ENCODE peak calls at places on chromosomes 7 and 10, in four cellular contexts. D is NCI-H1417, U is putamen, R is NCI-H2029. H is an unnamed sample.

GRCh38 chr7:150973571-150974451 is 4.3 kb downstream of the KCNH2 start:
- DNase-seq in U (no peak), R (peak), D (peak), H (no peak)

GRCh38 chr10:86046845-86047460 is 319.6 kb downstream of the GRID1 start:
- DNase-seq in U (no peak), D (no peak), R (no peak), H (no peak)

GRCh38 chr7:44431091-44431608 is 59.3 kb downstream of the NUDCD3 start:
- DNase-seq in D (peak), R (peak), U (peak), H (no peak)

GRCh38 chr7:39749717-39750116 is 126.3 kb downstream of the RALA start:
- DNase-seq in U (no peak), R (no peak), D (no peak), H (no peak)

GRCh38 chr7:98199131-98199530 is 12.1 kb upstream of the BHLHA15 start:
- DNase-seq in U (no peak), D (no peak), R (no peak), H (no peak)

GRCh38 chr10:18607503-18607902 is 43.9 kb downstream of the NSUN6 start:
- DNase-seq in R (peak), U (no peak), D (no peak), H (no peak)

GRCh38 chr10:14093735-14094484 is 236.8 kb downstream of the FRMD4A start:
- DNase-seq in R (no peak), U (peak), D (peak), H (no peak)

GRCh38 chr10:120969219-120969645 is 118.1 kb downstream of the WDR11 start:
- DNase-seq in R (no peak), D (no peak), U (no peak), H (no peak)

GRCh38 chr7:67743501-67743900 is 746.9 kb downstream of the TYW1 start:
- DNase-seq in U (no peak), D (no peak), R (no peak), H (no peak)

GRCh38 chr10:89164080-89164479 is 43.0 kb downstream of the CH25H start:
- DNase-seq in D (no peak), U (no peak), R (no peak), H (no peak)

GRCh38 chr7:142864980-142865747 is 10.3 kb downstream of the EPHB6 start:
- DNase-seq in U (peak), D (no peak), R (no peak), H (no peak)

GRCh38 chr10:73584737-73585136 is 6.4 kb downstream of the USP54 start:
- DNase-seq in D (no peak), R (no peak), U (no peak), H (no peak)

GRCh38 chr10:24542314-24543270 is 181.1 kb downstream of the ARHGAP21 start:
- DNase-seq in U (no peak), D (no peak), R (no peak), H (no peak)

GRCh38 chr7:148265896-148266295 is 324.7 kb upstream of the C7orf33 start:
- DNase-seq in R (no peak), D (no peak), U (no peak), H (no peak)

GRCh38 chr7:84125654-84126053 is 68.9 kb downstream of the SEMA3A start:
- DNase-seq in U (no peak), R (no peak), D (no peak), H (no peak)

GRCh38 chr10:46999217-46999616 is 88.0 kb downstream of the PTPN20 start:
- DNase-seq in U (no peak), D (no peak), R (no peak), H (no peak)

GRCh38 chr7:2076649-2077064 is 156.1 kb downstream of the MAD1L1 start:
- DNase-seq in U (no peak), D (no peak), R (no peak), H (no peak)

GRCh38 chr7:1762238-1762945 is 92.3 kb downstream of the ELFN1 start:
- DNase-seq in D (no peak), U (no peak), R (no peak), H (no peak)

GRCh38 chr10:80684217-80684616 is 146.5 kb downstream of the SH2D4B start:
- DNase-seq in R (no peak), U (peak), D (no peak), H (no peak)

GRCh38 chr7:6232534-6232933 is 39.9 kb downstream of the CYTH3 start:
- DNase-seq in U (no peak), R (no peak), D (no peak), H (no peak)

GRCh38 chr7:128166603-128167315 is 74.3 kb upstream of the LEP start:
- DNase-seq in R (no peak), D (peak), U (no peak), H (no peak)

GRCh38 chr10:110081914-110082313 is 74.1 kb downstream of the ADD3 start:
- DNase-seq in D (no peak), U (peak), R (peak), H (no peak)

GRCh38 chr7:3042861-3043489 is 692 bp downstream of the CARD11 start:
- DNase-seq in R (no peak), D (no peak), U (no peak), H (no peak)

GRCh38 chr7:69605070-69605469 is 6.8 kb downstream of the AUTS2 start:
- DNase-seq in R (no peak), U (no peak), D (no peak), H (no peak)

GRCh38 chr7:20785211-20786048 is 1.3 kb downstream of the SP8 start:
- DNase-seq in U (no peak), R (peak), D (peak), H (no peak)

GRCh38 chr7:113945018-113945938 is 26.5 kb upstream of the PPP1R3A start:
- DNase-seq in D (no peak), U (peak), R (no peak), H (no peak)

GRCh38 chr10:112951349-112952281 is 1.6 kb downstream of the TCF7L2 start:
- DNase-seq in R (no peak), U (peak), D (peak), H (peak)

GRCh38 chr7:28984631-28985030 is 26.5 kb upstream of the TRIL start:
- DNase-seq in U (peak), R (peak), D (no peak), H (no peak)

GRCh38 chr7:151410405-151411390 is 860 bp upstream of the WDR86 start:
- DNase-seq in R (no peak), D (peak), U (no peak), H (no peak)

GRCh38 chr7:2478387-2478760 is 2.2 kb upstream of the GRIFIN start:
- DNase-seq in D (peak), R (peak), U (no peak), H (peak)

GRCh38 chr10:11207276-11207809 is 189.7 kb downstream of the CELF2 start:
- DNase-seq in R (no peak), D (no peak), U (no peak), H (no peak)

GRCh38 chr7:30148951-30149459 is 14.2 kb downstream of the MTURN start:
- DNase-seq in R (peak), D (peak), U (no peak), H (no peak)

GRCh38 chr7:159032310-159032709 is 112.4 kb downstream of the VIPR2 start:
- DNase-seq in D (no peak), R (no peak), U (no peak), H (peak)

GRCh38 chr10:78548369-78548985 is 514.8 kb downstream of the RPS24 start:
- DNase-seq in D (no peak), U (no peak), R (no peak), H (no peak)

GRCh38 chr10:113822174-113822573 is 31.7 kb downstream of the DCLRE1A start:
- DNase-seq in D (no peak), R (no peak), U (no peak), H (no peak)

GRCh38 chr10:29689001-29689400 is 54.2 kb upstream of the SVIL start:
- DNase-seq in D (no peak), R (no peak), U (no peak), H (no peak)

GRCh38 chr10:14389981-14390590 is 59.4 kb upstream of the FRMD4A start:
- DNase-seq in U (no peak), R (no peak), D (no peak), H (no peak)

GRCh38 chr7:138663741-138664710 is 37.1 kb downstream of the SVOPL start:
- DNase-seq in R (no peak), U (peak), D (peak), H (no peak)